ENCODE peak calls at places on chromosomes 3 and 15, in ten cellular contexts. C is activated CD4-positive, alpha-beta T cell treated with anti-CD3 and anti-CD28 coated beads, Interleukin-2, amount 10 ng/mL, durations not matched to agents 7 days and 5 days; S is HFF-Myc; H is NCI-H2081; B is stimulated activated CD8-positive, alpha-beta memory T cell treated with anti-CD3 and anti-CD28 coated beads, Interleukin-15, amount 100 ng/mL, for 48 hours; J is H4; Q is NCI-H1436; L is mucosa of descending colon; X is putamen; F is activated naive CD4-positive, alpha-beta T cell. O is an unnamed sample.

GRCh38 chr15:72758195-72758594 is 25.4 kb downstream of the ADPGK start:
- DNase-seq in B (no peak), J (peak), L (no peak), F (no peak), X (no peak), C (no peak), Q (no peak), H (no peak), S (peak), O (no peak)

GRCh38 chr15:58548308-58549012 is 116.7 kb downstream of the LIPC start:
- DNase-seq in J (no peak), C (no peak), F (no peak), L (no peak), H (no peak), X (no peak), B (no peak), S (no peak), Q (no peak), O (no peak)

GRCh38 chr3:72306800-72307341 is 521.9 kb upstream of the PROK2 start:
- DNase-seq in Q (peak), J (peak), L (no peak), C (no peak), X (no peak), S (peak), F (no peak), H (peak), B (no peak), O (no peak)

GRCh38 chr15:90701880-90702630 is 15.1 kb upstream of the BLM start:
- DNase-seq in C (no peak), L (peak), H (no peak), F (no peak), J (no peak), S (no peak), B (no peak), X (no peak), Q (no peak), O (peak)

GRCh38 chr15:98003976-98004375 is 43.5 kb downstream of the ARRDC4 start:
- DNase-seq in B (no peak), C (no peak), L (no peak), S (no peak), F (no peak), X (peak), J (no peak), Q (no peak), H (no peak), O (no peak)

GRCh38 chr15:65333863-65334262 is 29.4 kb downstream of the RNU5B-1 start:
- DNase-seq in F (no peak), J (no peak), L (no peak), X (no peak), B (no peak), C (no peak), H (no peak), S (no peak), Q (no peak), O (no peak)

GRCh38 chr3:152121292-152121654 is 147.5 kb upstream of the MBNL1 start:
- DNase-seq in Q (no peak), J (peak), B (no peak), X (no peak), S (peak), F (no peak), L (no peak), C (no peak), H (no peak), O (no peak)

GRCh38 chr3:37272743-37273142 is 98.4 kb upstream of the LRRFIP2 start:
- DNase-seq in S (no peak), C (no peak), F (no peak), Q (no peak), J (no peak), X (no peak), H (no peak), L (no peak), B (no peak), O (no peak)

GRCh38 chr3:184765047-184765729 is 46.8 kb upstream of the VPS8 start:
- DNase-seq in B (no peak), S (no peak), J (no peak), X (no peak), L (no peak), H (no peak), Q (no peak), F (no peak), C (no peak), O (no peak)

GRCh38 chr3:118734664-118735063 is 300.0 kb downstream of the IGSF11 start:
- DNase-seq in X (no peak), B (no peak), H (no peak), C (no peak), Q (no peak), S (no peak), L (no peak), J (no peak), F (no peak), O (no peak)

GRCh38 chr3:15313461-15313860 is 18.9 kb downstream of the SH3BP5 start:
- DNase-seq in S (no peak), L (no peak), Q (peak), X (no peak), B (no peak), H (no peak), J (no peak), C (peak), F (peak), O (no peak)

GRCh38 chr15:45489690-45490238 is 32.8 kb downstream of the SLC30A4 start:
- DNase-seq in F (no peak), J (no peak), L (no peak), S (no peak), C (no peak), B (no peak), H (no peak), Q (no peak), X (no peak), O (no peak)

GRCh38 chr15:60017538-60018199 is 13.6 kb downstream of the FOXB1 start:
- DNase-seq in Q (no peak), B (no peak), J (no peak), S (no peak), X (no peak), C (no peak), H (no peak), L (no peak), F (no peak), O (no peak)

GRCh38 chr3:134449277-134449676 is 36.5 kb downstream of the ANAPC13 start:
- DNase-seq in F (no peak), B (no peak), J (peak), L (peak), H (peak), X (peak), Q (peak), C (no peak), S (no peak), O (peak)

GRCh38 chr15:70382009-70382749 is 284.5 kb upstream of the TLE3 start:
- DNase-seq in J (no peak), F (no peak), Q (no peak), C (no peak), H (no peak), L (no peak), S (no peak), X (no peak), B (no peak), O (no peak)

GRCh38 chr3:106811376-106811775 is 565.9 kb upstream of the CCDC54 start:
- DNase-seq in X (no peak), F (no peak), S (no peak), B (no peak), Q (no peak), L (no peak), C (no peak), J (no peak), H (no peak), O (no peak)

GRCh38 chr15:92316586-92317295 is 76.9 kb upstream of the ST8SIA2 start:
- DNase-seq in X (no peak), F (no peak), Q (no peak), C (no peak), L (no peak), H (no peak), S (no peak), B (no peak), J (no peak), O (no peak)

GRCh38 chr15:22936577-22937472 is 43.3 kb downstream of the CYFIP1 start:
- DNase-seq in Q (no peak), J (no peak), F (no peak), H (no peak), L (no peak), C (peak), B (no peak), X (no peak), S (no peak), O (no peak)

GRCh38 chr15:38877471-38877870 is 312.9 kb upstream of the RASGRP1 start:
- DNase-seq in H (no peak), J (no peak), B (no peak), Q (no peak), C (no peak), S (no peak), L (no peak), F (no peak), X (no peak), O (no peak)

GRCh38 chr15:39920510-39921273 is 626 bp upstream of the GPR176 start:
- DNase-seq in B (peak), Q (peak), C (peak), X (peak), J (peak), S (no peak), L (peak), H (peak), F (peak), O (peak)

GRCh38 chr15:101027273-101027901 is 108.2 kb downstream of the LRRK1 start:
- DNase-seq in B (no peak), Q (no peak), X (no peak), F (no peak), J (no peak), S (no peak), L (no peak), H (no peak), C (no peak), O (peak)

GRCh38 chr3:126149960-126150515 is 30.3 kb downstream of the ALDH1L1 start:
- DNase-seq in X (no peak), F (no peak), S (no peak), C (no peak), J (no peak), Q (no peak), B (no peak), H (no peak), L (no peak), O (no peak)

GRCh38 chr3:74000715-74001114 is 376.0 kb upstream of the PDZRN3 start:
- DNase-seq in B (no peak), H (no peak), Q (no peak), L (no peak), C (no peak), J (no peak), S (no peak), F (no peak), X (no peak), O (no peak)

GRCh38 chr15:40489274-40490175 is 18.7 kb downstream of the CHST14 start:
- DNase-seq in F (no peak), C (no peak), B (no peak), Q (no peak), S (no peak), L (no peak), H (no peak), X (no peak), J (no peak), O (no peak)

GRCh38 chr15:34047893-34048775 is 9.1 kb upstream of the AVEN start:
- DNase-seq in S (no peak), Q (no peak), H (no peak), L (no peak), C (no peak), J (peak), B (no peak), F (no peak), X (no peak), O (no peak)

GRCh38 chr15:99902248-99902647 is 169.0 kb upstream of the LYSMD4 start:
- DNase-seq in H (no peak), F (no peak), C (no peak), Q (no peak), X (no peak), B (no peak), L (no peak), S (no peak), J (no peak), O (no peak)

GRCh38 chr3:149667576-149667975 is 9.8 kb upstream of the WWTR1 start:
- DNase-seq in C (no peak), Q (no peak), X (no peak), F (no peak), B (no peak), H (no peak), J (no peak), L (no peak), S (no peak), O (no peak)

O was measured in transverse colon.